ENCODE peak calls at places on chromosomes 16 and 17, in nine cellular contexts. E is Peyer's patch, B is H9, W is left lung, R is OCI-LY7, X is RWPE1, V is heart left ventricle, I is sigmoid colon, H is neuronal stem cell. T is an unnamed sample.

GRCh38 chr17:7479389-7480192 is at the start of gene ZBTB4:
- DNase-seq in E (peak; percentile 77), B (peak; percentile 53), W (peak; percentile 89), R (peak; percentile 35), X (peak; percentile 55), V (peak; percentile 84), I (peak; percentile 82), H (peak; percentile 44), T (no peak)

GRCh38 chr17:32223703-32224102 is 41.9 kb upstream of the RHBDL3 start:
- DNase-seq in E (no peak), B (no peak), W (no peak), R (no peak), X (no peak), V (no peak), I (no peak), H (no peak), T (no peak)

GRCh38 chr16:28107232-28107631 is 43.7 kb upstream of the GSG1L start:
- DNase-seq in E (no peak), B (no peak), W (no peak), R (no peak), X (no peak), V (no peak), I (no peak), H (no peak), T (no peak)

GRCh38 chr17:58254803-58255202 is 16.4 kb downstream of the LPO start:
- DNase-seq in E (no peak), B (peak; percentile 90), W (no peak), R (no peak), X (no peak), V (no peak), I (peak; percentile 36), H (no peak), T (no peak)

GRCh38 chr17:64110436-64111152 is 19.4 kb downstream of the ERN1 start:
- DNase-seq in E (no peak), B (peak; percentile 20), W (no peak), R (no peak), X (no peak), V (no peak), I (no peak), H (no peak), T (no peak)

GRCh38 chr16:81198635-81199034 is 39.9 kb upstream of the BCO1 start:
- DNase-seq in E (no peak), B (peak; percentile 36), W (no peak), R (no peak), X (no peak), V (no peak), I (no peak), H (no peak), T (no peak)

GRCh38 chr17:7072406-7072805 is 7.6 kb downstream of the CLEC10A start:
- DNase-seq in E (no peak), B (no peak), W (no peak), R (no peak), X (no peak), V (no peak), I (no peak), H (no peak), T (no peak)

GRCh38 chr16:89013692-89014455 is 36.9 kb upstream of the CBFA2T3 start:
- DNase-seq in E (no peak), B (no peak), W (peak; percentile 74), R (no peak), X (no peak), V (peak; percentile 46), I (peak; percentile 47), H (no peak), T (no peak)

GRCh38 chr16:3698941-3699340 is 18.4 kb downstream of the TRAP1 start:
- DNase-seq in E (no peak), B (no peak), W (no peak), R (no peak), X (no peak), V (peak; percentile 38), I (no peak), H (no peak), T (no peak)

GRCh38 chr16:27083861-27084261 is 17.1 kb downstream of the C16orf82 start:
- DNase-seq in E (no peak), B (peak; percentile 84), W (no peak), R (peak; percentile 10), X (peak; percentile 29), V (no peak), I (peak; percentile 52), H (peak; percentile 52), T (peak; percentile 24)

GRCh38 chr16:87945351-87946042 is 5.7 kb upstream of the BANP start:
- DNase-seq in E (no peak), B (peak; percentile 68), W (peak; percentile 94), R (peak; percentile 38), X (peak; percentile 79), V (peak; percentile 88), I (peak; percentile 94), H (peak; percentile 46), T (peak; percentile 92)

GRCh38 chr17:13638855-13639458 is 37.2 kb upstream of the HS3ST3A1 start:
- DNase-seq in E (no peak), B (peak; percentile 34), W (no peak), R (no peak), X (no peak), V (no peak), I (no peak), H (no peak), T (no peak)

GRCh38 chr16:47136101-47136820 is 7.5 kb downstream of the NETO2 start:
- DNase-seq in E (no peak), B (no peak), W (no peak), R (no peak), X (peak; percentile 62), V (no peak), I (no peak), H (no peak), T (no peak)

GRCh38 chr17:9576521-9577401 is at the start of gene CFAP52:
- DNase-seq in E (peak; percentile 77), B (peak; percentile 95), W (peak; percentile 89), R (peak; percentile 60), X (peak; percentile 75), V (peak; percentile 85), I (peak; percentile 83), H (peak; percentile 75), T (peak; percentile 56)

GRCh38 chr16:2250652-2251280 is 621 bp downstream of the ECI1 start:
- DNase-seq in E (peak; percentile 76), B (no peak), W (no peak), R (no peak), X (no peak), V (no peak), I (peak; percentile 72), H (peak; percentile 24), T (no peak)

GRCh38 chr17:9258115-9259020 is 237.1 kb downstream of the NTN1 start:
- DNase-seq in E (no peak), B (no peak), W (peak; percentile 33), R (no peak), X (no peak), V (no peak), I (no peak), H (no peak), T (no peak)

GRCh38 chr17:48037036-48037881 is at the start of gene COPZ2:
- DNase-seq in E (no peak), B (peak; percentile 69), W (peak; percentile 87), R (no peak), X (no peak), V (peak; percentile 85), I (peak; percentile 87), H (no peak), T (peak; percentile 68)

GRCh38 chr17:76271669-76272540 is 6.8 kb downstream of the UBALD2 start:
- DNase-seq in E (no peak), B (peak; percentile 79), W (no peak), R (peak; percentile 89), X (no peak), V (no peak), I (no peak), H (no peak), T (peak; percentile 39)

DNA sequence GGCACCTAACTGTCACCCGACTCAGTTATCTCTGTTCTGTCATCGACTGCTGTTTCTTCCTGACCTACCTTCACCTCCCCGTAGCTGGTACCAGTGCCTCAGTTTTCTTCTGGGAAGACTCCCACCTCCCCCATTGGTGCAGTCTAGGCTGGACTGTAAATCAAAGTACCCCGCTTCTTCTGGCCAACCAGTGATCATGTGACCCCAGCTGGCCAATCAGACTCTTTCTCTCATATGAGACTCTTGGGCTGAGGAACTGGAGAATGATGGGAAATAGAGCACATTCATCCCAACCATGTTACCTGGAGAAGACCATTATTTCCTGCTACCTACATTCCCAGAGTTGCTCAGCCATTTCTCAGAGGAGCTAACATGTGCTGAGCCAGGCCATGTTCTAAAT is 20.6 kb upstream of the LONP2 start:
- DNase-seq in E (no peak), B (no peak), W (no peak), R (no peak), X (no peak), V (no peak), I (no peak), H (no peak), T (no peak)
- H3K27ac ChIP-seq in E (no peak overlapping the region), B (no peak overlapping the region), W (no peak overlapping the region), R (no peak overlapping the region), X (no peak overlapping the region), V (no peak overlapping the region), I (no peak overlapping the region), H (no peak overlapping the region), T (no peak overlapping the region)

GRCh38 chr17:59634632-59635561 is 15.2 kb downstream of the CLTC start:
- DNase-seq in E (no peak), B (no peak), W (no peak), R (no peak), X (no peak), V (no peak), I (no peak), H (no peak), T (no peak)
- H3K27ac ChIP-seq in E (no peak overlapping the region), B (no peak overlapping the region), W (peak overlapping the region; percentile 1), R (peak overlapping the region; percentile 11), X (no peak overlapping the region), V (peak overlapping the region; percentile 20), I (peak overlapping the region; percentile 12), H (no peak overlapping the region), T (no peak overlapping the region)

GRCh38 chr17:82094931-82095776 is 2.9 kb downstream of the FASN start:
- DNase-seq in E (no peak), B (no peak), W (peak; percentile 77), R (no peak), X (no peak), V (peak; percentile 46), I (no peak), H (no peak), T (no peak)
- H3K27ac ChIP-seq in E (no peak overlapping the region), B (no peak overlapping the region), W (no peak overlapping the region), R (no peak overlapping the region), X (peak overlapping the region; percentile 96), V (no peak overlapping the region), I (no peak overlapping the region), H (no peak overlapping the region), T (no peak overlapping the region)

DNA sequence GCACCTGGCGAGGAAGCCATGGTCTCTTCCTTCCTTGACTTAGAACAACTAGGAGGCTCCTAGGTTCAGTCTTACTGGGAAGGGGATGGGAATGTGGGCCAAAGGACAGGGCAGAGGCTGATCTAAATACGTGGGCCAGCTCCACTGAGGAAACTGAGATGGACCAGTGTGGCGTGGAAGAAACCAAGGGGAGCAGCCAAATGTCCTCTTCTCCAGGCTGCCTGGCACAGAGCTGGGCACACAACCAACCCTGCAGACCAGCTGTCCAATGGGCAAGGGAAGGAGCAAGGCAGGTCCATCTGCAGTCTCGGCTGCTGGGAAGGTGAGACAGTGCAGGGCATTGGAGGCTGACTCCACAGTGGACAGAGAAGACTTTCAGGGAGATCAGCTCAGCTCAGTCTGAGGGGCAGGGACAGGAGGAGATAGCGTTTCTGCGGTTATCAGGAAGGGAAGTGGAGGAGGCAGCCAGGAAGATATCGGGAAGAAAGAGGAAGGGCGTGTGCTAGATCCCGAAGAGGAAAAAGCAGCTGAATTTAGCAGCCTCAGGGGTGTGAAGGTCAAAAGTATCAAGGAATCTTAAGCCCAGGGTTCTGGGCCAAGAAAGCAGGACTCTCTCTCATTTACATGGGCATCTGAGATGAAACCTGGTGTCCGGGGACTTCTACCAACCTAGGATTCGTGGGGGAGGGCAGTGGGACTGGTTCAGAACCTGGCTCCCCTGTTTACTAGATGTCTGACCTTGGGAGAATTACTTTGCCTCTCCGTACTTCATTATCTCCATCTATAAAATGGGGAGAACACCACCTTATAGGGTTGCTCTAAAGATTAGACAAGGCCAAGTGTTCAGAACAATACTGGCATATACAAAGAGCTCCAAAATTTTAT is 1.8 kb downstream of the KIFC3 start:
- DNase-seq in E (peak; percentile 47), B (no peak), W (peak; percentile 34), R (no peak), X (no peak), V (peak; percentile 47), I (no peak), H (no peak), T (no peak)
- H3K27ac ChIP-seq in E (no peak overlapping the region), B (no peak overlapping the region), W (peak overlapping the region; percentile 90), R (no peak overlapping the region), X (peak overlapping the region; percentile 90), V (peak overlapping the region; percentile 95), I (peak overlapping the region; percentile 92), H (no peak overlapping the region), T (peak overlapping the region; percentile 84)